ENCODE peak calls at places on chromosomes 7 and 10, in nine cellular contexts. D is effector memory CD4-positive, alpha-beta T cell; Y is esophagus squamous epithelium; C is left ventricle myocardium inferior; V is MM.1S; B is CD8-positive, alpha-beta T cell; P is suprapubic skin; Q is fibroblast of lung; J is A549. A is an unnamed sample.
A peak's percentile ranks its signal among the peaks of the same experiment; 100 is the strongest.

GRCh38 chr7:41711283-41712064 is 8.6 kb upstream of the INHBA start:
- DNase-seq in D (no peak), V (peak; percentile 18), C (no peak), Y (no peak), B (no peak), Q (peak; percentile 33), J (peak; percentile 22), P (no peak), A (peak; percentile 56)

GRCh38 chr7:157022681-157023588 is 12.5 kb upstream of the MNX1 start:
- DNase-seq in Y (no peak), C (no peak), Q (no peak), J (no peak), D (no peak), V (no peak), P (peak; percentile 76), B (no peak), A (no peak)

GRCh38 chr7:116075351-116076145 is 45.0 kb upstream of the TFEC start:
- DNase-seq in D (no peak), P (no peak), J (peak; percentile 6), Y (no peak), C (no peak), V (no peak), Q (peak; percentile 14), B (no peak), A (peak; percentile 43)

GRCh38 chr7:124738639-124739038 is 27.0 kb downstream of the GPR37 start:
- DNase-seq in Y (no peak), P (no peak), D (no peak), V (no peak), Q (no peak), C (no peak), J (no peak), B (no peak), A (no peak)

GRCh38 chr10:59362184-59362966 is at the start of gene FAM13C:
- DNase-seq in J (peak; percentile 22), Y (no peak), P (peak; percentile 85), B (no peak), D (no peak), V (peak; percentile 64), Q (peak; percentile 68), C (peak; percentile 71), A (peak; percentile 69)

GRCh38 chr10:86848747-86849146 is 92.3 kb downstream of the BMPR1A start:
- DNase-seq in P (no peak), D (no peak), J (no peak), C (no peak), B (no peak), Y (no peak), Q (no peak), V (no peak), A (no peak)

GRCh38 chr7:133650487-133651292 is 397.8 kb downstream of the EXOC4 start:
- DNase-seq in D (no peak), Q (no peak), V (no peak), C (no peak), P (no peak), J (no peak), B (no peak), Y (no peak), A (no peak)

GRCh38 chr7:39667354-39667923 is 44.1 kb downstream of the RALA start:
- DNase-seq in C (no peak), V (no peak), B (no peak), Q (peak; percentile 32), D (no peak), J (no peak), P (no peak), Y (no peak), A (no peak)

GRCh38 chr7:36862685-36863375 is 138.5 kb upstream of the AOAH start:
- DNase-seq in Q (peak; percentile 68), V (no peak), Y (no peak), C (no peak), D (no peak), J (no peak), B (no peak), P (no peak), A (no peak)

GRCh38 chr10:75825656-75826055 is 394.2 kb downstream of the LRMDA start:
- DNase-seq in J (no peak), Q (no peak), D (no peak), P (no peak), Y (no peak), V (no peak), C (no peak), B (no peak), A (no peak)

GRCh38 chr7:76512941-76513816 is 2.8 kb downstream of the UPK3B start:
- DNase-seq in D (no peak), Y (no peak), C (no peak), V (no peak), B (no peak), Q (no peak), P (no peak), J (peak; percentile 69), A (peak; percentile 47)

GRCh38 chr7:44440577-44441078 is 49.8 kb downstream of the NUDCD3 start:
- DNase-seq in B (no peak), D (no peak), C (no peak), Y (no peak), Q (no peak), P (no peak), J (no peak), V (no peak), A (no peak)

GRCh38 chr7:121755818-121756501 is 117.0 kb upstream of the PTPRZ1 start:
- DNase-seq in Y (no peak), P (no peak), B (no peak), V (no peak), C (no peak), J (no peak), D (no peak), Q (no peak), A (no peak)

DNA sequence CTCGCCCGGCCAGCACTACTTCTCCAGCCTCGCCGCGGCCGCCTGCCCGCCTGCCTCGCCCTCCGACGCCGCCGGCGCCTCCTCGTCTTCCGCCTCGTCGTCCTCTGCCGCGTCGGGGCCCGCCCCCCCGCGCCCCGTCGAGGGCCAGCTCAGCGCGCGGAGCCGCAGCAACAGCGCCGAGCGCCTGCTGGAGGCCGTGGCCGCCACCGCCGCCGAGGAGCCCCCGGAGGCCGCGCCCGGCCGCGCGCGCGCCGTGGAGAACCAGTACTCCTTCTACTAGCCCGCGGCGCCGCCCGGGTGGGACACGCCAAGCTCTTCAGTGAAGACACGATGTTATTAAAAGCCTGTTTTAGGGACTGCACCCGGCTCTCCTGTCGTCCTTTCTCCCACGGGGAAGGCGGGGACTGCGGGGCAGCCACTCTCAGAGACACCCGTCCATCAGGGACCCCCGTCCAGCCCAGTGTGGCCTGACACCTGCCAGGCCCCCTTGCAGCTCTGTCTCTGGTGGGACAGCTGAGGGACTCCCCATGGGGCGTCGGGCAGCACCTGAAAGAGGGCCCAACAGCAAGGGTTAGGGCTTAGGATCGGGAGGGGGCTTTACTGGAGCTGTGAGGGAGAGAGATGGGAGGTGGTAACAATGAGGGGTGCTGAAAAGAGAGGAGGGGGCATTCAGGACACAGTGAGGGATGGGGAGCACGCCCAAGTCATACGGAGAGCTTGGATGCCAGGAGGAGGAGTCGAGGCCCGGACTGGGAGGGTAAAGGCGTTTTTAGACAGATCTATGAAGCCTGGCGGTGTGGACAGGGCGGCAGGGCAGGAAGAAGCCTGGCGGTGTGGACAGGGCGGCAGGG is 34.7 kb downstream of the SPDYE6 start:
- DNase-seq in C (no peak), B (no peak), Y (no peak), P (peak; percentile 57), Q (no peak), V (no peak), J (no peak), D (no peak), A (no peak)
- H3K4me3 ChIP-seq in C (peak overlapping the region; percentile 43), B (no peak overlapping the region), Y (peak overlapping the region; percentile 10), P (peak overlapping the region; percentile 19), Q (no peak overlapping the region), V (no peak overlapping the region), J (no peak overlapping the region), D (no peak overlapping the region), A (no peak overlapping the region)

DNA sequence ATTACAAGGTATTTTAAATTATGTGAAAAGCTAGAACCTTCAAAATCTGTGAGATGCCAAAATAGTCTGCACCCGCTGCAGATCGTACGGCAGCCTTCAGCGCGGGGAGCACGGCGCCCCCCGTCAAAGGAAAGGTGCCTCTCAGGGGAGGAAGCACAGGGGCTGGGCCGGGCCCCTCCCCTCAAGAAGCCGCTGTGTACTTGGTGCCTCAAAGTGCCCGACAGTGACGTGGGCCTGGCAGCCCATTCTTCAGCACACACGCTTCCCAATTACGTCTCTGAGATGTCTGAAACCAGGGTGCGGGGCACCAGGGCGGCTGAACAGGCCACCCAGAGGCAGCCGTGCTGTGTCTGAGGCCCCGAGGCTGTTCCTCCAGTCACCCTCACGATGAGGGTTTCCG is 116.1 kb downstream of the INPP5A start:
- DNase-seq in B (no peak), Y (no peak), Q (no peak), C (no peak), J (no peak), V (no peak), P (no peak), D (no peak), A (no peak)
- H3K4me1 ChIP-seq in B (no peaks in the 10 kb centered on the region), Y (no peaks in the 10 kb centered on the region), Q (no peaks in the 10 kb centered on the region), C (peaks cover 4% of the 10 kb centered on the region), J (no peaks in the 10 kb centered on the region), V (no peaks in the 10 kb centered on the region), P (no peaks in the 10 kb centered on the region), D (no peaks in the 10 kb centered on the region), A (no peaks in the 10 kb centered on the region)

GRCh38 chr7:152761116-152761748 is 1.7 kb downstream of the ACTR3B start:
- DNase-seq in V (no peak), C (no peak), P (no peak), Q (peak; percentile 81), D (no peak), Y (no peak), B (no peak), J (no peak), A (no peak)
- H3K4me3 ChIP-seq in V (no peak overlapping the region), C (peak overlapping the region; percentile 100), P (no peak overlapping the region), Q (no peak overlapping the region), D (no peak overlapping the region), Y (no peak overlapping the region), B (no peak overlapping the region), J (peak overlapping the region; percentile 68), A (no peak overlapping the region)

GRCh38 chr7:28151965-28152364 is 28.6 kb downstream of the JAZF1 start:
- DNase-seq in J (no peak), V (peak; percentile 81), C (no peak), B (no peak), Y (no peak), D (no peak), P (no peak), Q (peak; percentile 78), A (no peak)

GRCh38 chr7:28155019-28155660 is 25.5 kb downstream of the JAZF1 start:
- DNase-seq in P (no peak), Q (no peak), C (no peak), D (no peak), V (peak; percentile 73), Y (no peak), J (no peak), B (no peak), A (no peak)

GRCh38 chr7:28149291-28150101 is 31.1 kb downstream of the JAZF1 start:
- DNase-seq in D (no peak), P (no peak), Y (no peak), Q (no peak), C (no peak), V (no peak), B (no peak), J (no peak), A (no peak)

GRCh38 chr7:28155964-28156363 is 24.6 kb downstream of the JAZF1 start:
- DNase-seq in P (no peak), Y (no peak), D (no peak), B (no peak), Q (peak; percentile 83), C (no peak), J (no peak), V (no peak), A (no peak)

DNA sequence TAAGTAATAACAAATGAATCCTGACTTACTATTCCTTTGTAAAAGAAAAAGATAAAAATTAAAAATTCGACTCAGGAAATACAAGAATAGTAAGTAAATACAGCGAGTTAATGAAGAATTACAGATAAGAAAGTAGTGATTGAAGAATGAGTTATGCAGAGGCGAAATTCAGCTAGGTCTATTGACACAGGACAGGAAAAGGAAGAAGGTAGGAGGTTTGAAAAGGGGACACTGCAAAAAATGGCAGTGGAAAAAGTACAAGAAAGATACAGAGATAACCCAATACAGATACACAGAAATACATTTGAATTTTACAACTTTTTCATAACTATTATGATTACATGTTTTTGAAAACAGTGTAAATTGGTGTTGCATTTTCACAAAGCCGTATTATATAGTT is 28.0 kb downstream of the JAZF1 start:
- DNase-seq in D (no peak), B (no peak), P (no peak), Y (no peak), V (no peak), J (no peak), C (no peak), Q (no peak), A (no peak)
- H3K4me1 ChIP-seq in D (peaks cover 11% of the 10 kb centered on the region), B (peaks cover 4% of the 10 kb centered on the region), P (peaks cover 25% of the 10 kb centered on the region), Y (peaks cover 22% of the 10 kb centered on the region), V (peaks cover 46% of the 10 kb centered on the region), J (peaks cover 16% of the 10 kb centered on the region), C (peaks cover 77% of the 10 kb centered on the region), Q (peaks cover 11% of the 10 kb centered on the region), A (no peaks in the 10 kb centered on the region)